ENCODE peak calls at places on chromosomes 11 and 22, in six cellular contexts. T, Y, M, X, J and P are unnamed samples.

GRCh38 chr11:118435233-118435892 is 929 bp upstream of the KMT2A start:
- DNase-seq in T (no peak), Y (peak), M (peak), X (peak), J (peak), P (peak)

GRCh38 chr22:49398646-49399045 is 429.0 kb downstream of the BRD1 start:
- DNase-seq in Y (no peak), M (peak), T (no peak), X (no peak), J (no peak), P (no peak)

GRCh38 chr11:73394416-73395296 is 18.5 kb downstream of the RELT start:
- DNase-seq in J (no peak), Y (no peak), X (no peak), M (no peak), T (no peak), P (peak)

GRCh38 chr11:27717801-27718229 is 17.6 kb upstream of the BDNF start:
- DNase-seq in T (no peak), J (no peak), X (no peak), Y (no peak), M (no peak), P (no peak)

GRCh38 chr11:41784513-41785335 is 325.3 kb upstream of the LRRC4C start:
- DNase-seq in M (no peak), J (no peak), X (no peak), T (no peak), Y (peak), P (no peak)

GRCh38 chr22:26318975-26319374 is 110.1 kb upstream of the ASPHD2 start:
- DNase-seq in X (peak), M (no peak), J (peak), T (no peak), Y (no peak), P (no peak)

GRCh38 chr11:57746920-57747319 is 4.7 kb downstream of the BTBD18 start:
- DNase-seq in J (no peak), M (no peak), T (no peak), Y (no peak), X (no peak), P (no peak)

GRCh38 chr11:7749456-7749855 is 43.2 kb upstream of the OVCH2 start:
- DNase-seq in M (no peak), Y (no peak), J (no peak), X (no peak), T (no peak), P (no peak)

GRCh38 chr22:19060356-19061009 is 61.7 kb downstream of the DGCR2 start:
- DNase-seq in Y (no peak), M (no peak), X (no peak), T (no peak), J (no peak), P (peak)

GRCh38 chr11:911890-912219 is 1.2 kb upstream of the CHID1 start:
- DNase-seq in M (no peak), J (no peak), X (no peak), T (no peak), Y (no peak), P (no peak)

GRCh38 chr11:4983851-4984250 is 10.8 kb upstream of the OR51L1 start:
- DNase-seq in X (no peak), Y (no peak), T (no peak), J (no peak), M (no peak), P (no peak)

GRCh38 chr11:72241290-72241781 is 2.6 kb downstream of the PHOX2A start:
- DNase-seq in X (no peak), M (no peak), J (no peak), Y (no peak), T (no peak), P (peak)

GRCh38 chr11:111086058-111086457 is 159.5 kb upstream of the POU2AF2 start:
- DNase-seq in Y (no peak), X (peak), J (no peak), T (no peak), M (no peak), P (no peak)

GRCh38 chr22:23781533-23781932 is 5.2 kb upstream of the SMARCB1 start:
- DNase-seq in M (no peak), Y (no peak), J (peak), X (no peak), T (no peak), P (no peak)

GRCh38 chr22:32723632-32724031 is 77.9 kb upstream of the TIMP3 start:
- DNase-seq in Y (peak), M (peak), J (no peak), X (no peak), T (peak), P (peak)

GRCh38 chr11:113874096-113874919 is 1.1 kb downstream of the USP28 start:
- DNase-seq in M (no peak), X (no peak), Y (no peak), T (no peak), J (no peak), P (no peak)

GRCh38 chr11:97847730-97848129 is 1173.0 kb upstream of the CNTN5 start:
- DNase-seq in J (no peak), T (no peak), X (no peak), M (no peak), Y (no peak), P (no peak)

GRCh38 chr11:125132586-125132985 is 21.2 kb upstream of the TMEM218 start:
- DNase-seq in M (no peak), J (no peak), X (no peak), T (no peak), Y (no peak), P (no peak)

GRCh38 chr11:71301858-71302533 is 49.6 kb upstream of the SHANK2 start:
- DNase-seq in J (no peak), T (no peak), X (no peak), Y (no peak), M (peak), P (peak)

GRCh38 chr11:107177106-107177477 is 158.8 kb upstream of the GUCY1A2 start:
- DNase-seq in Y (no peak), X (no peak), J (no peak), T (no peak), M (no peak), P (no peak)

GRCh38 chr22:21766933-21767462 is 31.4 kb upstream of the YPEL1 start:
- DNase-seq in M (peak), Y (peak), T (no peak), J (no peak), X (no peak), P (no peak)

GRCh38 chr22:44012172-44012571 is 11.9 kb upstream of the PARVB start:
- DNase-seq in T (no peak), J (no peak), Y (no peak), X (no peak), M (no peak), P (no peak)

GRCh38 chr11:121661796-121662508 is 209.2 kb upstream of the SORL1-AS1 start:
- DNase-seq in M (no peak), Y (no peak), X (no peak), T (no peak), J (no peak), P (no peak)

GRCh38 chr11:61577383-61578118 is 3.3 kb downstream of the SYT7 start:
- DNase-seq in M (peak), T (no peak), Y (no peak), J (no peak), X (peak), P (no peak)

GRCh38 chr11:86447763-86448480 is 73.2 kb downstream of the CCDC81 start:
- DNase-seq in M (no peak), T (no peak), X (no peak), J (no peak), Y (no peak), P (no peak)

GRCh38 chr11:130721282-130721681 is 195.0 kb downstream of the SNX19 start:
- DNase-seq in Y (no peak), T (no peak), J (no peak), M (no peak), X (no peak), P (no peak)

GRCh38 chr11:86955674-86956522 is 703 bp upstream of the FZD4 start:
- DNase-seq in T (peak), J (peak), M (peak), X (peak), Y (peak), P (peak)

GRCh38 chr11:47672283-47672730 is 29.9 kb upstream of the MTCH2 start:
- DNase-seq in T (no peak), Y (no peak), M (no peak), J (no peak), X (no peak), P (no peak)

GRCh38 chr11:30914143-30914762 is 328.1 kb upstream of the MPPED2 start:
- DNase-seq in M (peak), X (peak), Y (peak), J (no peak), T (no peak), P (no peak)

GRCh38 chr11:96012086-96012824 is 88.3 kb upstream of the MTMR2 start:
- DNase-seq in X (peak), M (no peak), T (peak), Y (peak), J (no peak), P (peak)
- TF ChIP-seq EP300 in X (peak), M (no peak), T (peak), Y (no peak), J (no peak), P (no peak)

DNA sequence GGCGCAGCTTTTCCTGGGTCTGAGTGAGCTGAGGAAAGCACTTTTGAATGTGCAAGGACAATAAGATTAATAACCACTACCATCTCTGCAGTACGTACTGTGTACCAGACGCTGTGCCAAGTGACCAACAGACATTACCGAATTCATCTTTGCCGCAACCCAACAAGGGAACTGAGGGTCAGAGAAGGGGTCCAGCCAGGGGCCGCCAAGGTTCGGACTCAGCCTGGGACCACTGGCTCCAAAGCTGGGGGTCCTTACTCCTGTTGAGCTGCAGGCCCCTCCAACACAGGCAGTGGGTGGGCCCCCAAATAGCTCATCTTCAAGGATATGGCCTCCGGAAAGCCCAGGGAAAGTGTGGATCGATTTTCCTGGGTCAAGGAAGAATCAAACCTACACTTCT is 55.0 kb upstream of the EMID1 start:
- DNase-seq in J (no peak), X (no peak), Y (no peak), M (peak), T (no peak), P (peak)
- TF ChIP-seq POLR2AphosphoS5 in J (no peak), X (no peak), Y (no peak), M (no peak), T (no peak), P (no peak)

GRCh38 chr11:68189082-68189481 is 24.0 kb downstream of the KMT5B start:
- DNase-seq in T (no peak), J (no peak), Y (no peak), M (no peak), X (no peak), P (no peak)

GRCh38 chr11:68186061-68186460 is 27.0 kb downstream of the KMT5B start:
- DNase-seq in X (no peak), Y (no peak), J (no peak), M (no peak), T (no peak), P (no peak)

GRCh38 chr11:68193018-68193417 is 20.1 kb downstream of the KMT5B start:
- DNase-seq in Y (no peak), X (no peak), M (no peak), J (no peak), T (no peak), P (no peak)

GRCh38 chr11:68191661-68192579 is 21.2 kb downstream of the KMT5B start:
- DNase-seq in X (no peak), J (no peak), T (no peak), M (no peak), Y (no peak), P (no peak)

DNA sequence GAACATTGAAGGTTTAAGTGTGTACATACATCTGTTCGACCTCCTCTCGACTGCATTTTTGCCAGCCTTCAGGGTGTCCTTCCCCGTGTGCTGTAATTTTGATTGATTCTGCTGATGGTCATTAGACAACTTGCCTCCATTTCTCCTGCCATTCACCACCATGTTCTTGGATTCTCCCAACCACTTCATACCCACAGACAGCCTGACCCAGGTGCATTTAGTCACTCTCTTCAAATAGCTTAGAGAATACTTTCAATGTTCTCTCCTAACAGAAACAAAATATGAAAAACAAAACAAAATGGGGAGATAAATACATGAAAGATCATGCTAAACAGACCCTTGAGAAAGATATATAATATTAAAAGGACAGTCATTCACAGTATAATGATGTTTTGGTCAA is 23.2 kb downstream of the KMT5B start:
- DNase-seq in Y (no peak), T (no peak), M (no peak), J (no peak), X (no peak), P (no peak)
- TF ChIP-seq POLR2A in Y (no peak), T (no peak), M (no peak), J (no peak), X (no peak), P (no peak)

GRCh38 chr11:108222686-108223448 is at the start of gene ATM:
- DNase-seq in M (peak), T (peak), J (peak), Y (peak), X (peak), P (peak)
- TF ChIP-seq EP300 in M (no peak), T (peak), J (no peak), Y (no peak), X (no peak), P (no peak)

GRCh38 chr11:104076455-104076854 is 40.0 kb downstream of the DDI1 start:
- DNase-seq in J (no peak), Y (no peak), X (no peak), M (no peak), T (no peak), P (no peak)
- TF ChIP-seq POLR2AphosphoS5 in J (no peak), Y (no peak), X (no peak), M (no peak), T (no peak), P (no peak)

GRCh38 chr11:24872912-24873311 is 376.1 kb downstream of the LUZP2 start:
- DNase-seq in T (no peak), J (no peak), X (no peak), M (no peak), Y (no peak), P (no peak)
- TF ChIP-seq POLR2A in T (no peak), J (no peak), X (no peak), M (no peak), Y (no peak), P (no peak)

DNA sequence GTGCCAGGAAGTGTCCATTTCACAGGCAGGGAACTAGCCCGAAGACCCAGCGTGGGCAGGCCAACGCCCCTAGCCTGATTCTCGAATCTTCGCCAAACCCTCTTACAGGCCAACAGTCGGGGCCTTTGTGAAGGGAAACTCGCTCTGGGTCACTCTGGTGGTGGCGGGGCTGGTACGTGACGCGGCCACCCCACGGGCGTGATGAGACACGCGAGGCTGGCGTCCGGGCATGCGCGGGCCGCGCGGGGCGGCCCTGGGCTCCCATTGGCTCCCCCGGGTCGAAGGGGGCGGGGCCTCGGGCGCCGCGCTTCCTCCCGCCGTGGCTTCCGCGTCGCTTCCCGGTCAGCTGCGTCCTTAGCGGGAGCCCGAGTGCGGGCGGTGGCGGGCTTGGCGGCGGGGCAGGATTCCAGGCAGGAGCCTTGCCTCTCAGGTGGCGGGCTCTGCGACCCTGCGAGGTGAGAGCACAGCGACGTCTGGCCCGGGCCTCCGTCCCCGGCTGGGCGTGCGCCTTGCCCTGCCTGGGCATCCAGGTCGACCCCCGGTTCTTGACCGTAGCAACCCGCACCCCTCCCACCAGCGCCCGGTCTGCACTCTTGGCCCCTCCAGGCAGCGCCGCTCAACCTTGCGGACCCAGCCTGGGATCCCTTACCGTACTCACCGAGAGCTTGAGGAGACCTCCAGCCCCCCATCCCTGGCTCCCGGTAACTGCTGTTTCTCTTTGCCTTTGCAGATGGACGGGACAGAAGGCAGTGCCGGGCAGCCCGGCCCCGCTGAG is at the start of gene FRMD8:
- DNase-seq in J (peak), Y (peak), M (peak), T (no peak), X (peak), P (peak)
- TF ChIP-seq EP300 in J (peak), Y (no peak), M (no peak), T (no peak), X (no peak), P (no peak)